ENCODE peak calls at places on chromosomes 2 and 18, in four cellular contexts. T is endothelial cell of umbilical vein, Z is body of pancreas, M is esophagus muscularis mucosa. X is an unnamed sample.

GRCh38 chr2:230737791-230738226 is 25.2 kb downstream of the CAB39 start:
- DNase-seq in M (no peak), T (no peak), Z (no peak), X (no peak)

GRCh38 chr2:110740747-110741349 is 8.5 kb downstream of the ACOXL start:
- DNase-seq in M (peak; percentile 55), Z (no peak), T (no peak), X (no peak)

GRCh38 chr2:25029183-25029554 is 12.7 kb upstream of the EFR3B start:
- DNase-seq in M (no peak), Z (no peak), T (no peak), X (no peak)

GRCh38 chr18:3179430-3180089 is 40.2 kb downstream of the MYOM1 start:
- DNase-seq in M (no peak), Z (no peak), T (no peak), X (no peak)

GRCh38 chr2:223076573-223076972 is 24.6 kb downstream of the KCNE4 start:
- DNase-seq in T (no peak), Z (no peak), M (peak; percentile 68), X (no peak)

GRCh38 chr18:23257153-23257552 is 121.9 kb downstream of the CABLES1 start:
- DNase-seq in M (no peak), Z (no peak), T (no peak), X (no peak)

GRCh38 chr18:75477913-75478312 is 50.4 kb upstream of the SMIM21 start:
- DNase-seq in Z (no peak), T (peak; percentile 21), M (no peak), X (no peak)

GRCh38 chr2:1804865-1805264 is 60.5 kb upstream of the PXDN start:
- DNase-seq in M (no peak), Z (no peak), T (no peak), X (no peak)

GRCh38 chr18:74856967-74857366 is 259.3 kb downstream of the ZNF407 start:
- DNase-seq in T (no peak), Z (no peak), M (no peak), X (no peak)

GRCh38 chr2:23384551-23385349 is at the start of gene KLHL29:
- DNase-seq in Z (peak; percentile 75), T (peak; percentile 50), M (peak; percentile 95), X (peak; percentile 85)

GRCh38 chr2:98514879-98515570 is 70.4 kb downstream of the INPP4A start:
- DNase-seq in Z (no peak), M (no peak), T (peak; percentile 18), X (no peak)

GRCh38 chr2:232174662-232175061 is 203.9 kb upstream of the ALPP start:
- DNase-seq in M (no peak), Z (no peak), T (peak; percentile 45), X (no peak)

GRCh38 chr2:175892046-175892445 is 110.0 kb downstream of the LNPK start:
- DNase-seq in T (no peak), M (no peak), Z (no peak), X (no peak)

GRCh38 chr2:124092685-124093084 is 67.6 kb downstream of the CNTNAP5 start:
- DNase-seq in Z (no peak), M (no peak), T (no peak), X (no peak)

GRCh38 chr2:237870754-237871651 is 11.6 kb downstream of the RAMP1 start:
- DNase-seq in M (no peak), Z (no peak), T (no peak), X (no peak)

GRCh38 chr18:55497825-55498403 is 90.1 kb downstream of the TCF4 start:
- DNase-seq in M (no peak), T (no peak), Z (no peak), X (no peak)

GRCh38 chr2:109367679-109368078 is 238.7 kb downstream of the SH3RF3 start:
- DNase-seq in Z (no peak), M (no peak), T (no peak), X (no peak)

GRCh38 chr2:28423856-28424605 is 31.4 kb downstream of the FOSL2 start:
- DNase-seq in T (no peak), M (no peak), Z (no peak), X (no peak)

GRCh38 chr2:147425437-147426038 is 419.3 kb upstream of the ACVR2A start:
- DNase-seq in T (no peak), M (no peak), Z (no peak), X (no peak)

GRCh38 chr2:109530712-109531111 is 83.1 kb downstream of the SEPTIN10 start:
- DNase-seq in T (no peak), Z (no peak), M (no peak), X (peak; percentile 77)

GRCh38 chr2:238523158-238524110 is 96.7 kb downstream of the ASB1 start:
- DNase-seq in Z (no peak), M (no peak), T (no peak), X (no peak)

GRCh38 chr2:218152777-218153176 is 14.0 kb downstream of the CXCR1 start:
- DNase-seq in M (no peak), T (no peak), Z (peak; percentile 15), X (no peak)

GRCh38 chr18:11976882-11977281 is 4.4 kb upstream of the IMPA2 start:
- DNase-seq in T (no peak), M (no peak), Z (no peak), X (no peak)

GRCh38 chr2:223997938-223998337 is 40.7 kb downstream of the MRPL44 start:
- DNase-seq in Z (no peak), T (no peak), M (no peak), X (no peak)

GRCh38 chr2:136246086-136246669 is 128.2 kb upstream of the CXCR4 start:
- DNase-seq in T (peak; percentile 29), M (peak; percentile 79), Z (no peak), X (no peak)

GRCh38 chr2:230668184-230668938 is 44.3 kb upstream of the CAB39 start:
- DNase-seq in T (no peak), M (no peak), Z (no peak), X (no peak)

GRCh38 chr2:73970850-73971471 is 13.7 kb upstream of the TET3 start:
- DNase-seq in Z (peak; percentile 88), T (peak; percentile 76), M (no peak), X (no peak)

GRCh38 chr2:115105966-115106365 is 663.5 kb downstream of the DPP10 start:
- DNase-seq in M (no peak), T (no peak), Z (no peak), X (no peak)

GRCh38 chr18:58671941-58672565 is 788 bp downstream of the MALT1 start:
- DNase-seq in M (no peak), T (peak; percentile 21), Z (no peak), X (no peak)

GRCh38 chr2:135638825-135639224 is 102.8 kb upstream of the UBXN4 start:
- DNase-seq in M (no peak), T (no peak), Z (no peak), X (no peak)

GRCh38 chr2:30444283-30444682 is 2.8 kb upstream of the LCLAT1 start:
- DNase-seq in Z (no peak), T (no peak), M (no peak), X (no peak)

GRCh38 chr2:16272038-16272788 is 331.9 kb downstream of the MYCN start:
- DNase-seq in Z (no peak), T (no peak), M (no peak), X (no peak)

GRCh38 chr18:37574113-37574512 is 8.5 kb upstream of the CELF4 start:
- DNase-seq in M (no peak), T (no peak), Z (no peak), X (no peak)

GRCh38 chr2:207444756-207445155 is 85.0 kb upstream of the CREB1 start:
- DNase-seq in T (no peak), M (no peak), Z (no peak), X (no peak)

GRCh38 chr18:23307567-23308295 is 145.4 kb upstream of the RIOK3 start:
- DNase-seq in Z (no peak), M (no peak), T (peak; percentile 26), X (no peak)

GRCh38 chr2:216006164-216006663 is 7.1 kb downstream of the MREG start:
- DNase-seq in M (no peak), Z (no peak), T (peak; percentile 33), X (no peak)

GRCh38 chr2:28276076-28276618 is 116.5 kb upstream of the FOSL2 start:
- DNase-seq in M (no peak), Z (no peak), T (peak; percentile 96), X (no peak)

GRCh38 chr18:74294526-74294925 is 2.8 kb upstream of the CYB5A start:
- DNase-seq in Z (no peak), M (peak; percentile 86), T (no peak), X (no peak)

GRCh38 chr18:61893304-61893970 is 630 bp upstream of the RNF152 start:
- DNase-seq in M (peak; percentile 91), T (peak; percentile 68), Z (peak; percentile 34), X (no peak)

GRCh38 chr2:234395801-234396478 is 100.9 kb downstream of the ARL4C start:
- DNase-seq in M (no peak), T (no peak), Z (no peak), X (no peak)

GRCh38 chr18:63823516-63824219 is 48.5 kb downstream of the SERPINB7 start:
- DNase-seq in M (no peak), T (peak; percentile 12), Z (peak; percentile 74), X (no peak)
- TF ChIP-seq POLR2A in M (no peak), T (no peak), Z (no peak), X (no peak)

DNA sequence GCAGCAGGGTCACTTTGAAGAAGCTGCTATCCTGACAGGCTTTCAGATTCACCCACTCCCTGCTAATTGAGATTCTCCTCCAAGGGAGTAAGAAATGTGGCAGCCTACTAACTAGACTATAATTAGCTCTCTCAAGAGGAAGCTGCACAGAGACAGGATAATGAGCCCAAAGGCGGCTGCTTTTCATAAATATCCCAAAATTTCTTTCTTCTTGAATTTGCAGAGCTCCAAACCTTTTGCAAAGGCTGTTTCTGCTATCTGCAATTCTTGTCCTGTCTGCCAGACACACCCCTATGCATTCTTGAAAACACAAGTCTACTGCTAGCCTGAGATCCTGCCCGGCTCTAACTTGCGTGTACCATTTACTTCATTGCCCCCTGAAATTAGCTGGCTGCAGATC is 54.0 kb upstream of the RNU4ATAC start:
- DNase-seq in M (no peak), T (no peak), Z (no peak), X (no peak)
- H3K4me1 ChIP-seq in M (peaks cover 50% of the 10 kb centered on the region), T (no peaks in the 10 kb centered on the region), Z (peaks cover 35% of the 10 kb centered on the region), X (peaks cover 35% of the 10 kb centered on the region)

GRCh38 chr2:121768143-121768755 is 12.8 kb downstream of the TSN start:
- DNase-seq in T (no peak), M (no peak), Z (no peak), X (no peak)
- TF ChIP-seq POLR2A in T (no peak), M (no peak), Z (no peak), X (no peak)

GRCh38 chr2:160328748-160329147 is 128.7 kb upstream of the ITGB6 start:
- DNase-seq in M (no peak), Z (no peak), T (no peak), X (no peak)
- H3K4me1 ChIP-seq in M (peaks cover 90% of the 10 kb centered on the region), Z (peaks cover 8% of the 10 kb centered on the region), T (peaks cover 20% of the 10 kb centered on the region), X (peaks cover 84% of the 10 kb centered on the region)

DNA sequence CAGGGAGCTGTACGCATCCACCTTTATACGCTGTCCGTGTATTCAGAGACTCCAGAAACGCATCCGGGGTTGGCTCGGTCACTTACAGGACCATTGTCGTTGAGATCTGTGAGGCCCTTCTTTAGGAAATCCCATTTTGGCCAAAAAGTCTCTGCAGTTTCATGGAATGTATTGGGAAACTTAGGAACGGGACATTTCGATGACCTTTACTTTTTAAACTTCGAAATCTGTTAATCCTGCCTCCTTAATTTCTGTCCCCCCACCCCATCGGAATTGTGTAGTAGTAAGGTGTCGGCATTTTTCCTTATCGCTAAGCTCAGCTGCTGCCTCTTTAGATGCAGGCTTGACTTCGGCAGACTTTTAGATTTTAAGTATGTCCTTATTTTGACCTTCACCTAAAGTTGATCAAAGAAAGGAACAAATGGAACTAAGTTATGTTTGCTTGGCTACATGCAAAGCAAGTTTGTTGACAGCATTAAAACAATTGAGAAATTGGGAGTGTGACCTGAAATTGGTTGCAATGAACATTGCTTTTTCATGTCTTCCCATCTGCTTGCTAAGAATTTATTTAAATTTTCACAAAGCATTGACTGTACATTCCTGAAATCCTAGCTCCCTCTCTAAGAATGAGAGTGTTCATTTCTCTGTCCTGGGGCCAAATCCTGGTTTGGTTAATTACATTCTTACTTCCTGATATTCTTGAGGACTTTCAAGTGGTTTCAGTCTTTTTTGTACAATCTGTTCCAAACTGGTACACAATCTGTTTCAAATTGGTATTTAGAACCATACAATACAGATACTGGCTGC is 886 bp upstream of the RAPH1 start:
- DNase-seq in T (no peak), Z (no peak), M (no peak), X (no peak)
- TF ChIP-seq POLR2A in T (no peak), Z (peak; percentile 15), M (no peak), X (no peak)

X was measured in vagina.